ENCODE peak calls at places on chromosomes 2 and 18, in nine cellular contexts. R is stimulated activated naive CD8-positive, alpha-beta T cell treated with anti-CD3 and anti-CD28 coated beads, Interleukin-15, amount 100 ng/mL, for 72 hours; P is kidney; I is Daoy; V is naive thymus-derived CD4-positive, alpha-beta T cell; N is frontal cortex; Q is HT1080; Z is stimulated activated CD8-positive, alpha-beta memory T cell treated with anti-CD3 and anti-CD28 coated beads, Interleukin-15, amount 100 ng/mL, for 1 hour; L is AG08396. K is an unnamed sample.

GRCh38 chr2:188984680-188985079 is 10.5 kb downstream of the COL3A1 start:
- DNase-seq in V (no peak), R (no peak), L (peak), N (no peak), P (no peak), Z (no peak), I (peak), Q (no peak), K (no peak)

GRCh38 chr2:139480251-139480650 is 700.1 kb upstream of the NXPH2 start:
- DNase-seq in R (no peak), V (no peak), N (no peak), L (no peak), Q (no peak), P (no peak), Z (no peak), I (no peak), K (no peak)

GRCh38 chr2:123958011-123958410 is 67.1 kb upstream of the CNTNAP5 start:
- DNase-seq in Z (no peak), R (no peak), I (no peak), P (no peak), N (no peak), Q (peak), V (no peak), L (no peak), K (no peak)

GRCh38 chr18:13292736-13293135 is 74.2 kb downstream of the LDLRAD4 start:
- DNase-seq in R (no peak), V (no peak), P (no peak), Z (no peak), Q (no peak), N (no peak), L (no peak), I (no peak), K (no peak)

GRCh38 chr2:120995656-120996190 is 260.1 kb downstream of the GLI2 start:
- DNase-seq in N (no peak), Z (no peak), I (no peak), Q (no peak), P (no peak), R (no peak), L (peak), V (no peak), K (no peak)

GRCh38 chr2:127605691-127606277 is 40.2 kb upstream of the GPR17 start:
- DNase-seq in V (no peak), I (no peak), Z (no peak), R (no peak), L (no peak), Q (no peak), N (no peak), P (no peak), K (peak)

GRCh38 chr2:64268330-64268729 is 124.1 kb upstream of the PELI1 start:
- DNase-seq in Q (peak), L (no peak), R (no peak), Z (no peak), N (no peak), V (no peak), I (peak), P (no peak), K (no peak)

GRCh38 chr2:174681983-174682577 is 82.2 kb downstream of the CHRNA1 start:
- DNase-seq in L (peak), Z (no peak), N (peak), R (peak), P (peak), V (peak), Q (peak), I (peak), K (peak)